ENCODE peak calls at places on chromosomes 5 and 9, in six cellular contexts. One of them, this sample, is unnamed.
A peak's percentile ranks its signal among the peaks of the same experiment; 100 is the strongest.

GRCh38 chr9:113479150-113479761 is 15.7 kb downstream of the RGS3 start:
- DNase-seq in T-helper 2 cell: no peak
- DNase-seq in LoVo: no peak
- DNase-seq in ELR: no peak
- DNase-seq in memory B cell: no peak
- DNase-seq in stimulated activated CD4-positive, alpha-beta T cell treated with anti-CD3 and anti-CD28 coated beads, Interleukin-15, amount 100 ng/mL, for 24 hours: peak; percentile 45
- DNase-seq in this sample: no peak

GRCh38 chr5:14925326-14925725 is 53.7 kb upstream of the ANKH start:
- DNase-seq in memory B cell: no peak
- DNase-seq in LoVo: no peak
- DNase-seq in ELR: peak; percentile 46
- DNase-seq in stimulated activated CD4-positive, alpha-beta T cell treated with anti-CD3 and anti-CD28 coated beads, Interleukin-15, amount 100 ng/mL, for 24 hours: no peak
- DNase-seq in T-helper 2 cell: no peak
- DNase-seq in this sample: no peak

GRCh38 chr9:130193531-130194405 is 21.6 kb downstream of the NCS1 start:
- DNase-seq in ELR: no peak
- DNase-seq in stimulated activated CD4-positive, alpha-beta T cell treated with anti-CD3 and anti-CD28 coated beads, Interleukin-15, amount 100 ng/mL, for 24 hours: no peak
- DNase-seq in LoVo: no peak
- DNase-seq in T-helper 2 cell: no peak
- DNase-seq in memory B cell: no peak
- DNase-seq in this sample: no peak

GRCh38 chr5:14424011-14424685 is 157.4 kb upstream of the OTULINL start:
- DNase-seq in memory B cell: no peak
- DNase-seq in T-helper 2 cell: no peak
- DNase-seq in LoVo: no peak
- DNase-seq in stimulated activated CD4-positive, alpha-beta T cell treated with anti-CD3 and anti-CD28 coated beads, Interleukin-15, amount 100 ng/mL, for 24 hours: peak; percentile 46
- DNase-seq in ELR: no peak
- DNase-seq in this sample: no peak

GRCh38 chr5:173643964-173644363 is 27.5 kb upstream of the BOD1 start:
- DNase-seq in LoVo: no peak
- DNase-seq in T-helper 2 cell: no peak
- DNase-seq in ELR: no peak
- DNase-seq in memory B cell: no peak
- DNase-seq in stimulated activated CD4-positive, alpha-beta T cell treated with anti-CD3 and anti-CD28 coated beads, Interleukin-15, amount 100 ng/mL, for 24 hours: peak; percentile 9
- DNase-seq in this sample: no peak

GRCh38 chr5:103207653-103208052 is 50.9 kb upstream of the MACIR start:
- DNase-seq in memory B cell: no peak
- DNase-seq in stimulated activated CD4-positive, alpha-beta T cell treated with anti-CD3 and anti-CD28 coated beads, Interleukin-15, amount 100 ng/mL, for 24 hours: no peak
- DNase-seq in T-helper 2 cell: no peak
- DNase-seq in ELR: peak; percentile 31
- DNase-seq in LoVo: no peak
- DNase-seq in this sample: no peak

GRCh38 chr9:111926421-111926875 is 29.8 kb downstream of the UGCG start:
- DNase-seq in stimulated activated CD4-positive, alpha-beta T cell treated with anti-CD3 and anti-CD28 coated beads, Interleukin-15, amount 100 ng/mL, for 24 hours: peak; percentile 55
- DNase-seq in LoVo: no peak
- DNase-seq in T-helper 2 cell: peak; percentile 41
- DNase-seq in memory B cell: peak; percentile 53
- DNase-seq in ELR: peak; percentile 91
- DNase-seq in this sample: no peak

GRCh38 chr5:146703899-146704298 is 174.7 kb downstream of the PPP2R2B start:
- DNase-seq in T-helper 2 cell: no peak
- DNase-seq in stimulated activated CD4-positive, alpha-beta T cell treated with anti-CD3 and anti-CD28 coated beads, Interleukin-15, amount 100 ng/mL, for 24 hours: no peak
- DNase-seq in memory B cell: no peak
- DNase-seq in ELR: no peak
- DNase-seq in LoVo: no peak
- DNase-seq in this sample: no peak

This sample was measured in NCI-H460.